ENCODE peak calls at places on chromosomes 5 and 9, in seven cellular contexts. N is CD8-positive, alpha-beta T cell; U is SJSA1; M is ureter; V is foreskin melanocyte; Y is DMS153; T is left lung. D is an unnamed sample.

GRCh38 chr5:121175986-121176385 is 675.7 kb upstream of the FTMT start:
- DNase-seq in V (no peak), U (no peak), M (no peak), T (no peak), N (no peak), Y (no peak), D (no peak)

GRCh38 chr5:160040471-160040835 is 31.5 kb downstream of the TTC1 start:
- DNase-seq in T (no peak), V (no peak), M (no peak), Y (no peak), N (no peak), U (no peak), D (no peak)

GRCh38 chr9:26605367-26605766 is 287.2 kb downstream of the CAAP1 start:
- DNase-seq in V (no peak), T (peak), U (no peak), N (no peak), Y (no peak), M (no peak), D (no peak)

GRCh38 chr5:135269828-135270545 is 129.0 kb downstream of the MACROH2A1 start:
- DNase-seq in N (no peak), U (peak), V (no peak), Y (no peak), M (no peak), T (no peak), D (no peak)

GRCh38 chr9:7467186-7467585 is 332.4 kb downstream of the DMAC1 start:
- DNase-seq in M (no peak), N (no peak), Y (no peak), V (no peak), U (no peak), T (no peak), D (no peak)

GRCh38 chr9:35285731-35286130 is 123.9 kb downstream of the UNC13B start:
- DNase-seq in U (no peak), V (no peak), Y (no peak), T (no peak), N (no peak), M (no peak), D (no peak)

GRCh38 chr9:130454096-130454811 is 9.5 kb downstream of the ASS1 start:
- DNase-seq in V (no peak), Y (no peak), U (no peak), M (no peak), T (no peak), N (no peak), D (no peak)

GRCh38 chr5:168417731-168418429 is 68.4 kb upstream of the RARS1 start:
- DNase-seq in V (no peak), N (no peak), Y (no peak), T (no peak), U (no peak), M (no peak), D (no peak)

GRCh38 chr9:93112116-93112863 is 16.3 kb downstream of the CARD19 start:
- DNase-seq in M (peak), N (no peak), U (no peak), Y (no peak), T (peak), V (no peak), D (no peak)